ENCODE peak calls at places on chromosome 2, in nine cellular contexts. N is KG1; C is uterus; X is stimulated activated CD8-positive, alpha-beta memory T cell treated with anti-CD3 and anti-CD28 coated beads, Interleukin-15, amount 100 ng/mL, for 1 hour; S is activated T-cell treated with anti-CD3 and anti-CD28 coated beads, Interleukin-2, amount 50 U/mL, for 72 hours; T is SJSA1; W is SW480; E is T47D; Z is activated gamma-delta T cell treated with anti-CD3 and anti-CD28 coated beads, Interleukin-2, amount 50 U/mL, for 16 hours. J is an unnamed sample.

GRCh38 chr2:123953848-123954247 is 71.2 kb upstream of the CNTNAP5 start:
- DNase-seq in N (no peak), C (no peak), X (no peak), S (no peak), T (no peak), W (no peak), E (no peak), Z (no peak), J (no peak)

GRCh38 chr2:238728322-238729260 is 119.3 kb upstream of the TWIST2 start:
- DNase-seq in N (no peak), C (peak), X (no peak), S (no peak), T (no peak), W (no peak), E (no peak), Z (no peak), J (no peak)

GRCh38 chr2:222024934-222025890 is 273.6 kb downstream of the PAX3 start:
- DNase-seq in N (no peak), C (no peak), X (no peak), S (no peak), T (no peak), W (peak), E (peak), Z (no peak), J (no peak)

GRCh38 chr2:218400930-218401833 is 1.5 kb downstream of the CTDSP1 start:
- DNase-seq in N (no peak), C (no peak), X (no peak), S (no peak), T (no peak), W (no peak), E (no peak), Z (no peak), J (no peak)

GRCh38 chr2:220473611-220474010 is 846.2 kb downstream of the SLC4A3 start:
- DNase-seq in N (no peak), C (no peak), X (no peak), S (no peak), T (no peak), W (no peak), E (no peak), Z (no peak), J (no peak)

GRCh38 chr2:64485961-64486360 is 32.0 kb downstream of the LGALSL start:
- DNase-seq in N (no peak), C (no peak), X (no peak), S (no peak), T (no peak), W (peak), E (no peak), Z (no peak), J (no peak)

GRCh38 chr2:65436825-65437221 is 4.4 kb upstream of the SPRED2 start:
- DNase-seq in N (no peak), C (no peak), X (no peak), S (peak), T (no peak), W (no peak), E (no peak), Z (no peak), J (no peak)

GRCh38 chr2:160970052-160970846 is 190.0 kb upstream of the TANK start:
- DNase-seq in N (no peak), C (peak), X (no peak), S (no peak), T (peak), W (peak), E (no peak), Z (no peak), J (peak)

GRCh38 chr2:160292225-160292624 is 92.2 kb upstream of the ITGB6 start:
- DNase-seq in N (no peak), C (no peak), X (no peak), S (no peak), T (no peak), W (no peak), E (no peak), Z (no peak), J (no peak)

GRCh38 chr2:12738112-12738485 is 21.4 kb downstream of the TRIB2 start:
- DNase-seq in N (no peak), C (no peak), X (no peak), S (no peak), T (no peak), W (no peak), E (no peak), Z (no peak), J (peak)

GRCh38 chr2:201182650-201183372 is at the start of gene CASP10:
- DNase-seq in N (peak), C (no peak), X (no peak), S (peak), T (no peak), W (peak), E (no peak), Z (no peak), J (no peak)

GRCh38 chr2:181106789-181107418 is 126.5 kb downstream of the UBE2E3 start:
- DNase-seq in N (peak), C (no peak), X (no peak), S (no peak), T (peak), W (peak), E (no peak), Z (no peak), J (peak)